ENCODE peak calls at places on chromosomes 13 and 19, in ten cellular contexts. Y is left ventricle myocardium inferior, P is choroid plexus epithelial cell, U is esophagus squamous epithelium, R is uterus, H is bronchial epithelial cell, E is GM06990, O is neural crest cell, L is omental fat pad, F is fibroblast of pulmonary artery. A is an unnamed sample.

GRCh38 chr13:98450012-98450411 is 126.9 kb downstream of the STK24 start:
- DNase-seq in Y (no peak), P (no peak), U (no peak), R (no peak), H (no peak), E (no peak), O (no peak), L (no peak), F (no peak), A (peak)

GRCh38 chr13:110006304-110006703 is 219.9 kb upstream of the IRS2 start:
- DNase-seq in Y (no peak), P (peak), U (no peak), R (peak), H (peak), E (no peak), O (no peak), L (no peak), F (peak), A (no peak)

GRCh38 chr19:28465317-28466086 is 747.4 kb downstream of the UQCRFS1 start:
- DNase-seq in Y (no peak), P (peak), U (no peak), R (no peak), H (peak), E (no peak), O (no peak), L (no peak), F (no peak), A (peak)

GRCh38 chr19:36686365-36687213 is 823 bp upstream of the ZNF567 start:
- DNase-seq in Y (no peak), P (peak), U (no peak), R (peak), H (peak), E (no peak), O (no peak), L (no peak), F (peak), A (peak)

GRCh38 chr13:112693831-112694497 is 4.1 kb downstream of the ATP11A start:
- DNase-seq in Y (no peak), P (peak), U (no peak), R (no peak), H (peak), E (no peak), O (no peak), L (no peak), F (peak), A (peak)

GRCh38 chr13:25489238-25489637 is 117.5 kb downstream of the ATP8A2 start:
- DNase-seq in Y (no peak), P (peak), U (no peak), R (no peak), H (no peak), E (no peak), O (no peak), L (no peak), F (no peak), A (no peak)

GRCh38 chr13:75368167-75368566 is 113.8 kb downstream of the TBC1D4 start:
- DNase-seq in Y (no peak), P (peak), U (no peak), R (peak), H (peak), E (no peak), O (no peak), L (no peak), F (peak), A (peak)

GRCh38 chr19:33794578-33795369 is 1.9 kb upstream of the KCTD15 start:
- DNase-seq in Y (peak), P (no peak), U (no peak), R (peak), H (no peak), E (no peak), O (no peak), L (no peak), F (peak), A (no peak)

GRCh38 chr19:10797541-10798256 is 38.3 kb downstream of the TMED1 start:
- DNase-seq in Y (no peak), P (peak), U (no peak), R (no peak), H (no peak), E (no peak), O (no peak), L (no peak), F (peak), A (no peak)

GRCh38 chr13:112601351-112601750 is 13.4 kb upstream of the TUBGCP3 start:
- DNase-seq in Y (no peak), P (no peak), U (no peak), R (no peak), H (no peak), E (no peak), O (no peak), L (no peak), F (no peak), A (no peak)

GRCh38 chr19:46080561-46080960 is 39.8 kb upstream of the IGFL4 start:
- DNase-seq in Y (no peak), P (peak), U (no peak), R (peak), H (no peak), E (no peak), O (no peak), L (no peak), F (peak), A (peak)

GRCh38 chr13:28031220-28031903 is 42.9 kb upstream of the URAD start:
- DNase-seq in Y (peak), P (no peak), U (no peak), R (no peak), H (no peak), E (peak), O (no peak), L (no peak), F (no peak), A (no peak)
- TF ChIP-seq CTCF in Y (no peak), P (no peak), U (no peak), R (no peak), H (no peak), E (no peak), O (no peak), L (no peak), F (no peak), A (no peak)

DNA sequence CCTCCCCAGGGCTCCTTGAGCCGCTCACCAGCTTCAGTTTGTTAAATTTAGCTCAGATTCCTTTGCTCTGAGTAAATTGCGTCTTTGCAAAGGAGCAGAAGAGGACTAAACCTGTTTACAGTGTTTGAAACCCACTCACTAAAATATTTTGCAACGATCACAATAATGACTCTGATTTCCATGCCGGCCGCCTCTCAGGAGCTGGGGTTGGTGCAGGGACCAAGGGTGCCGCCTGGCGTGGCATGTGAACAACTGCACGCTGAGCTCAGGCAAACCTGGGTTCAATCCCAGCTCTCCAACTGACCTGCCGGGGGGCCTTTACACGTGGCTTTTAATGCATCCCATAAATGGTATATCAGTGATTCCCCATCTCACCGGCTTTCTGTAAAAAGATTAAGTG is 68.7 kb upstream of the CACNA1A start:
- DNase-seq in Y (no peak), P (no peak), U (no peak), R (no peak), H (no peak), E (no peak), O (peak), L (no peak), F (no peak), A (no peak)
- TF ChIP-seq CTCF in Y (peak), P (peak), U (no peak), R (no peak), H (peak), E (peak), O (no peak), L (no peak), F (peak), A (peak)

DNA sequence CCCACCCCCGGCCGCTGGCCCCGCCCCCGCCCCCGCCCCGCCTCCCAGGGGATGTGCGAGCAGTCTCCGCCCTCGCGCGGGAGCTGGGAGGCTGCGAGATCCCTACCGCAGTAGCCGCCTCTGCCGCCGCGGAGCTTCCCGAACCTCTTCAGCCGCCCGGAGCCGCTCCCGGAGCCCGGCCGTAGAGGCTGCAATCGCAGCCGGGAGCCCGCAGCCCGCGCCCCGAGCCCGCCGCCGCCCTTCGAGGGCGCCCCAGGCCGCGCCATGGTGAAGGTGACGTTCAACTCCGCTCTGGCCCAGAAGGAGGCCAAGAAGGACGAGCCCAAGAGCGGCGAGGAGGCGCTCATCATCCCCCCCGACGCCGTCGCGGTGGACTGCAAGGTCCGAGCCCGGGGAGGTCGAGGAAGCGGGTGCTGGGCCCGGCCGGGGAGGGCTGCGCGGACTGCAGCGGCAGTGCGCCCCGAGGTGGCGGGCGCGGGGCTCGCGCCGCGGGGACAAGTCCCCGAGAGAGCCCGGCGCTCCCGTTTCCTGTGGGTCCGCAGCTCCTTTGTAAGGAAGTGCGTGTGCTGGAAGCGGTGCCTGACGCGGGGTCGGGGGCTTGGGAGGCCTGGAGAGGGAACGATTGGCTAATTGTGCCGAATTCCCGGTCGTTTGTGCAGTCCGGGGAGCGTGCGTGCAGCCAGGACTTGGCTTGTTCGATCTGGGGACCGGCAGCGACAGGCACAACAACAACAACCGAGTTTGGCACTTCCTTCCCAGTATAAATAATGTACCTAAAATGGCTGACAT is at the start of gene ITM2B:
- DNase-seq in Y (peak), P (peak), U (peak), R (peak), H (peak), E (peak), O (peak), L (no peak), F (peak), A (peak)
- TF ChIP-seq CTCF in Y (peak), P (peak), U (peak), R (no peak), H (peak), E (peak), O (peak), L (no peak), F (peak), A (peak)

GRCh38 chr19:4414800-4415251 is 12.4 kb downstream of the CHAF1A start:
- DNase-seq in Y (no peak), P (peak), U (no peak), R (no peak), H (no peak), E (no peak), O (no peak), L (no peak), F (peak), A (peak)
- TF ChIP-seq CTCF in Y (no peak), P (peak), U (no peak), R (peak), H (no peak), E (no peak), O (no peak), L (no peak), F (no peak), A (peak)

DNA sequence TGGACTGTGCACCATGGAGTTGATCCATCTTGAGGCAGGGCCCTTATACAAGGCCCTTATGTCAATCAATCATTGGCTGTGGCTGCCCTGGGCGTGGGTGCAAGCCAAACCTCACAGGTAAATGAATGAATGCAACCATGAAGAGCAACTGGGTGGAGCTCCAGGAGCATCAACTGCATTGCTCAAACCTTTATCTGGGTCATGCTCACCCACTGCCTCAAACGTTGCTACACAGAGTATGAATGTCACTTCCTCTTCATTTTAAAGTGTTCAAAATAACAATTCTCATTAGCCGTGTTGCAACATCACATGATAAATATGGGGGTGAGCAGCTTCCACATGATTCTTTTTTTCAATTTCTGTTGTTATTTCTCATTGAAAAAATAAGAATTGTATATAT is 6.4 kb upstream of the ZNF333 start:
- DNase-seq in Y (no peak), P (no peak), U (no peak), R (no peak), H (no peak), E (no peak), O (no peak), L (no peak), F (no peak), A (no peak)
- TF ChIP-seq CTCF in Y (no peak), P (no peak), U (no peak), R (no peak), H (no peak), E (no peak), O (no peak), L (no peak), F (no peak), A (no peak)

GRCh38 chr19:13181747-13182388 is 31.7 kb downstream of the IER2 start:
- DNase-seq in Y (peak), P (peak), U (no peak), R (peak), H (no peak), E (peak), O (no peak), L (no peak), F (peak), A (peak)
- TF ChIP-seq CTCF in Y (no peak), P (no peak), U (no peak), R (no peak), H (no peak), E (no peak), O (no peak), L (no peak), F (no peak), A (no peak)

DNA sequence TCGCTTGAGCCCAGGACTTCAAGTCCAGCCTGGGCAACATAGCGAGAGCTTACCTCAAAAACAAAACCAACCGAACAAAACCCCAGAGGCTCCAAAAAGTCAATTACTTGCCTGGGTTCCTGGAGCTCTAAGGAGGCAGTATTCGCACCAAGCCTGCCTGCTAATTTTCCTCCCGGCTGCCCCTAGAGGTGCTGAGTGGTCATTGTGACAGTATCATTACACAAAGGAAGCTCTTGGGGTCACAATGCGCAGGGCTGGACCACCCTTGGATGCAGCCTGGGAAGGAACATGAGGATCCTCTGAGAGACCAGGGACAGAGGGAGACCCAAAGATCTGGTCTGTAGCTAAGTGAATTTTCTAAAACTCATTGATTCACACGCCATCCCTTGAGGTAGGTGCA is 8.5 kb upstream of the PEX11G start:
- DNase-seq in Y (no peak), P (peak), U (no peak), R (no peak), H (no peak), E (no peak), O (no peak), L (no peak), F (no peak), A (peak)
- TF ChIP-seq CTCF in Y (peak), P (peak), U (no peak), R (no peak), H (peak), E (peak), O (peak), L (no peak), F (peak), A (peak)

GRCh38 chr13:46992383-46992952 is 95.6 kb upstream of the HTR2A start:
- DNase-seq in Y (no peak), P (peak), U (no peak), R (no peak), H (peak), E (no peak), O (no peak), L (no peak), F (peak), A (peak)
- TF ChIP-seq CTCF in Y (no peak), P (peak), U (no peak), R (no peak), H (peak), E (peak), O (peak), L (no peak), F (peak), A (peak)

GRCh38 chr13:52852444-52852843 is 4.0 kb upstream of the PCDH8 start:
- DNase-seq in Y (no peak), P (no peak), U (no peak), R (no peak), H (no peak), E (no peak), O (no peak), L (no peak), F (no peak), A (no peak)

GRCh38 chr13:52851153-52851962 is 2.9 kb upstream of the PCDH8 start:
- DNase-seq in Y (peak), P (peak), U (no peak), R (no peak), H (no peak), E (peak), O (peak), L (no peak), F (peak), A (peak)

GRCh38 chr13:52849727-52850395 is 1.4 kb upstream of the PCDH8 start:
- DNase-seq in Y (no peak), P (no peak), U (no peak), R (no peak), H (no peak), E (no peak), O (no peak), L (no peak), F (no peak), A (no peak)

GRCh38 chr13:52848455-52849190 is at the start of gene PCDH8:
- DNase-seq in Y (no peak), P (no peak), U (no peak), R (no peak), H (no peak), E (no peak), O (peak), L (no peak), F (no peak), A (no peak)

DNA sequence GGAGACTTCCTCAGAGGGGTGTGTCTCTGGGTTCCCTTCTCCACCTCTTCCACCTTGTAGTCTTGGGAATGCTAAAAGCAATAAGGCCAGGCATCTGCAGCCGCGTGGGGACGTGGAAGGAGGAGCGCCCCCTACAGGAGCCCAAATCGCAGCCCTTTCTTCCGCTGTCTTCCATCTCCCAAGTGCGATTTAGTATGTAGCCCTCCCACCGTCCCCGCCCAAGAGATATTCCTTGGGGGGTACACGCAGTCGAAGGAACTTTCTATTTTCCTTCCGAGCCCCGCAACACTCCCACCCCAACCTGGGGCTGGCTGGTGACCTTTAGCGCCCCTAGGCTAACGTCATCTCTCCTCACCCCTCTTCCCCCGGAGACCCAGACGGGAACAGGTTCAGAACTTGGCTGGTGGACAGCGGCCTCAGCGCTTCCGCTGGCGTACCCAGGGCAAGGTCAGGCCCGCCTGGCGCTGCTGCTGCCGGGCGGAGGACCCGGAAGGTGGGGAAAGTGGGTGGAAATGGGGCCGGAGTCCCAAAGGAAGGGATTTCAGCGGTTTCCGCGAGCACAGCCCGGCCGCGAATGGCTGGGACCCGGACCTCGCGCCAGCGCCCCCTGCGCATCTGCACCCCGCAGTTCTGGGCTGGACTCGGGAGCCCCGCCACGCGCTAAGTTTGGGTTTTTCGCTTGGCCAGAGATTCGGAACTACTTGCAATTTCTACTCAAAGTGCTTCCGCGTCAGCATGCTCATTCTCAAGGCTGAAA is 2.1 kb upstream of the PCDH8 start:
- DNase-seq in Y (peak), P (peak), U (no peak), R (peak), H (peak), E (peak), O (peak), L (no peak), F (peak), A (peak)
- TF ChIP-seq CTCF in Y (no peak), P (no peak), U (no peak), R (no peak), H (no peak), E (peak), O (peak), L (no peak), F (no peak), A (no peak)

A was measured in foreskin fibroblast.